ENCODE peak calls at places on chromosomes 11 and 22, in five cellular contexts. U, B, C, Q and I are unnamed samples.

GRCh38 chr11:19827399-19828135 is 114.9 kb downstream of the NAV2 start:
- DNase-seq in Q (no peak), C (no peak), B (no peak), U (no peak), I (no peak)

GRCh38 chr11:105282658-105283057 is 143.1 kb upstream of the CARD18 start:
- DNase-seq in Q (no peak), B (no peak), U (no peak), C (no peak), I (no peak)

GRCh38 chr11:131582021-131582531 is 211.7 kb downstream of the NTM start:
- DNase-seq in Q (no peak), C (no peak), B (no peak), U (no peak), I (no peak)

GRCh38 chr11:14318581-14318981 is 40.4 kb downstream of the RRAS2 start:
- DNase-seq in B (no peak), C (no peak), Q (peak), U (no peak), I (no peak)

GRCh38 chr22:42711895-42712837 is 8.5 kb downstream of the A4GALT start:
- DNase-seq in B (no peak), C (peak), Q (no peak), U (peak), I (peak)

GRCh38 chr22:43820671-43821305 is 8.7 kb upstream of the EFCAB6 start:
- DNase-seq in C (no peak), Q (no peak), B (no peak), U (no peak), I (no peak)

GRCh38 chr22:37214431-37215025 is 2.3 kb upstream of the SSTR3 start:
- DNase-seq in Q (no peak), B (no peak), U (no peak), C (no peak), I (peak)

GRCh38 chr11:119417726-119418540 is 5.0 kb downstream of the THY1 start:
- DNase-seq in U (no peak), B (no peak), C (no peak), Q (peak), I (no peak)

GRCh38 chr11:44992181-44992582 is 41.5 kb upstream of the TP53I11 start:
- DNase-seq in Q (no peak), C (peak), U (no peak), B (no peak), I (no peak)

GRCh38 chr11:93645938-93646337 is 15.5 kb upstream of the CEP295 start:
- DNase-seq in B (no peak), U (no peak), C (no peak), Q (no peak), I (no peak)

GRCh38 chr22:38599466-38599865 is 29.5 kb upstream of the DMC1 start:
- DNase-seq in Q (no peak), B (no peak), U (no peak), C (no peak), I (no peak)

GRCh38 chr11:93515438-93515837 is 27.8 kb downstream of the SMCO4 start:
- DNase-seq in U (no peak), C (no peak), B (no peak), Q (no peak), I (no peak)

GRCh38 chr11:131483877-131484276 is 113.5 kb downstream of the NTM start:
- DNase-seq in U (no peak), C (no peak), B (no peak), Q (no peak), I (no peak)

GRCh38 chr11:7637447-7638157 is 35.7 kb downstream of the CYB5R2 start:
- DNase-seq in C (peak), Q (peak), B (no peak), U (no peak), I (no peak)

GRCh38 chr11:12606597-12606996 is 67.6 kb upstream of the TEAD1 start:
- DNase-seq in B (no peak), Q (peak), C (no peak), U (no peak), I (no peak)

GRCh38 chr11:121145826-121146225 is 44.8 kb downstream of the TECTA start:
- DNase-seq in U (no peak), B (no peak), C (no peak), Q (no peak), I (no peak)

GRCh38 chr11:69305885-69306540 is 12.1 kb downstream of the MYEOV start:
- DNase-seq in Q (no peak), B (no peak), U (peak), C (no peak), I (no peak)
- TF ChIP-seq POLR2A in Q (no peak), B (no peak), U (no peak), C (no peak), I (no peak)

DNA sequence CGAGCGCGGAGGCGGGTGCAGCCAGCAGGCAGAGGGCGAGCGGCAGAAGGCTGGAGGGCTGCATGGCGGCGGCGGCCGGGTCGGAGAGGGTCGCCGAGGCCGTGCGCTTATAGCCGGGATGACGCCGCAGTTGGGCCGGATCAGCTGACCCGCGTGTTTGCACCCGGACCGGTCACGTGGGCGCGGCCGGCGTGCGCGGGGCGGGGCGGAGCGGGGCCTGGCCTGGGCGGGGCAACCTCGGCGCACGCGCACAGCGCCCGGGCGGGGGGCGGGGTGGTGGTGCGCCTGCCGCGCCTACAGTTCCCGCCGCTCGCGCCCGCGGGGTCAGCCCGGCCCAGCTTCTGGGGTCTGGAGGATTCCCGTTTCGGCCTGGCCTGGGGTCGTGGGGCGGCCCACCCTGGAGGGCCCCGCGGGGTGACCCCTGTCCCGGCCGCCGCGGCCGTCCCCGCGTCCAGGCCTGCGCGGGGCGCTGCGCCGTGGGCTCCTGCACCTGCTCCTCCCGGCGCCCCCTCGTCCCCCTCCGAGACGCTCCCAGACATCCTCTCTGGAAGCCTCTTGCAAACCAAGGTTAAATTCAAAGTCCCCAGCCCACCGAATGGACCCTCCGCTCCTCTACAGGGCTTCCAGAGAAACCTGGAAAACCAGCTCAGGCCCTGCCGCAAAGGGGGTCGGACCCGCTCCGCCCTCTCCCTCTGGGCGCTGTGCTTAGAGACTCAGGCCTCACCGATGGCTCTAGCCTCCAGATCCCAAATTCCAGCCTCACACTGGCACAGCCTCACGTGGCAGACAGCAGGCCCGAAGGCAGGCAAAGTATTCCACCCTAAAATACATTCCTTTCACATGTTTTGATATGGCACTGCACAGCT is at the start of gene CTSD:
- DNase-seq in B (peak), U (peak), Q (peak), C (peak), I (peak)
- TF ChIP-seq POLR2A in B (no peak), U (no peak), Q (no peak), C (peak), I (no peak)

GRCh38 chr22:29385748-29386147 is 2.6 kb downstream of the AP1B1 start:
- DNase-seq in B (no peak), C (no peak), Q (no peak), U (no peak), I (peak)

GRCh38 chr22:29390270-29390669 is 1.9 kb upstream of the AP1B1 start:
- DNase-seq in U (no peak), Q (no peak), C (no peak), B (no peak), I (no peak)

GRCh38 chr22:29385305-29385704 is 3.1 kb downstream of the AP1B1 start:
- DNase-seq in B (no peak), U (no peak), C (no peak), Q (no peak), I (no peak)

GRCh38 chr22:29388759-29389090 is 355 bp upstream of the AP1B1 start:
- DNase-seq in U (no peak), C (no peak), B (no peak), Q (no peak), I (no peak)

DNA sequence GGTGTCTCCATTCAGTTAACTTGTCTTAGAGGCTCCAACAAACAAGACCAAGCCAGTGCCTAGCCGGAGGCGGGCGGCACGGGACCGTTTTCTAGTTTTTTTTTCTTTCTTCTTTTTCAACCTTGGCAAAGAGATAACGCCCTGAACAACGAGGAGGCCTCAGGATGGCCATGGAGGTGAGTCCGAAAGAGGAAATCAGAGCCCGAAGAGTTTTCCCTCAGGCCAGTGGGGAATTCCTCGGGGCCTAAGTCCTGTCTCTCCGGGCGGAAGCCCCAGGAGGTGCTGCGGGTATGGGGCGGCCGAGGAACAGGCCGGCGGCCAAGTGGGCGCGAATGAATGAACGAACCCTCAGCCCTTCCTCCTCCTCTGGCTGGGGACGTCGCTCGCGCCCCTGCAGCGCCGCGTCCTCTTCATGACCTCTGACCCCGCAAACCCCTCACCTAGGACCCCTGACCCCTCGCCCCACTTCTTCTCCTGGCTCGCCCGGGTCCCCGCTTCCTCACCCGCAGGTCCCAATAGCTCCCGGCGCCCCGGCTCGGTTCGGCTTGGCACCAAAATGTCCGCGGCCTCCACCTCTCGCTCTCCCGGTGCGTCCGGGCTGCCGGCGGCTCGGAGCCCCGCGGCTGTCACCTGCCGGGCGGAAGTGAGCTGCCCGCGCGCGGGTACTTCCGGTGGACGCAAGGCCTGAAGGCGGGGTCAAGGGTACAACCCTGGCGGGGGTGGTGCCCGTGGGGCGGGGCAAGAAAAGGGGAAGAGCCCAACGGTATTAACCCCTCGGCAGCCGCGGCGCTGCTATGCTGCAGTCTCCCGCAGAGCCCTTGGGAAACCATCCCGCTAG is at the start of gene AP1B1:
- DNase-seq in C (peak), Q (peak), B (peak), U (peak), I (peak)
- TF ChIP-seq POLR2A in C (peak), Q (no peak), B (no peak), U (peak), I (no peak)

DNA sequence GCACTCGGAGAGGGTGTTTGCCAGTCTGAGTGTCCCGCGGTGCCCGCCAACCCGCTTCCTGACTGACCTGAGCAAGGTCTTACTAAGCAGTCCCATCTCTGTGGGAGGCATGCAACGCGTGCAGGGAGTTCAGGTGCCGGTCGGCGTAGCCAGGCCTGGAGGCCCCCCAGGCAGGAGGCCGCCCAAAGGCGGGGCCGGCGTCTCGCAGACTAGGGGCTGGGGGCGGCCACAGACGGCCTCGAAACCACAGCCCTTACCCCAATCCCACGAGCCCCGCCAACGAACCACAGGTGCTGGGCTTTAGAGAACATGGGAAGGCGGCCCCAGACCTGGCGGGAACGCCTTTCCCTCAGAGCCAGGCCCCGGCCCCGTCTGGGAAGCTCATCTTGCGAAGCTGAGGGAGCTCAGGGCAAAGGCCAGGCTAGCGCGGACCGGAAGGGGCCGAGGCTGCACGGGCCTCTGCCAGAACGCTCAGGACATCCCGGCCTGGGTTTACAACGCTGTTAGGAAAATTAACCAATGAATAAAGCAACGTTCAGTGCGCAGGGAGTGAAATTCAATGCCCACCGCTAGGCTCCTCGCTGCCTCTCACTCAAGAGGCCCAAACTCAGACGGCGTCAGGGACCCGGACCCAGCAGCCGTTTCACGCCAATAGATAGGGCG is 2.1 kb upstream of the MTFP1 start:
- DNase-seq in C (no peak), Q (no peak), B (peak), U (peak), I (peak)
- TF ChIP-seq POLR2A in C (peak), Q (peak), B (peak), U (peak), I (no peak)

GRCh38 chr11:79544324-79544723 is 103.5 kb upstream of the TENM4 start:
- DNase-seq in C (no peak), B (no peak), Q (no peak), U (no peak), I (no peak)

GRCh38 chr11:79535606-79536005 is 94.8 kb upstream of the TENM4 start:
- DNase-seq in B (no peak), C (no peak), U (no peak), Q (no peak), I (no peak)

GRCh38 chr11:79536155-79536917 is 95.5 kb upstream of the TENM4 start:
- DNase-seq in B (no peak), C (no peak), U (no peak), Q (no peak), I (no peak)

GRCh38 chr11:79543101-79543500 is 102.3 kb upstream of the TENM4 start:
- DNase-seq in C (no peak), Q (no peak), U (no peak), B (no peak), I (no peak)

DNA sequence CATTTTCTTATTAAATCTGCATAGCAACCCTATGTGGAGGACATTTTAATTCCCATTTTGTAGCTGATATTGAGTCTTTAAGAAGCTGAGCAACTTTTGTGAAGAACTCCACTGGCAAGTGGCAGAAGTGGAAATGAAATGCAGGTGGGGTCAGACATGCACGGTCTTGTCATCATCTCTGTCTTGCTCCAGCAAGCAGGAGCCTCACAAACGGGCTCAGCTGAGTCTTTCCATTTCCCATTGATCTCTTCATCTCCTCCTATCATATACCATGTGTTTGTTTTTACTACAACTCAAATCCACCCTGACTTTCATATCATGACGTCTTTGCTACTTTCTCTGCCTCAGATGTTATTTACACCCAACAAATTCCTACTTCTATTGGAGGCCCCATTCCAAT is 97.9 kb upstream of the TENM4 start:
- DNase-seq in B (no peak), C (no peak), U (no peak), Q (no peak), I (no peak)
- TF ChIP-seq POLR2A in B (no peak), C (no peak), U (no peak), Q (no peak), I (no peak)

DNA sequence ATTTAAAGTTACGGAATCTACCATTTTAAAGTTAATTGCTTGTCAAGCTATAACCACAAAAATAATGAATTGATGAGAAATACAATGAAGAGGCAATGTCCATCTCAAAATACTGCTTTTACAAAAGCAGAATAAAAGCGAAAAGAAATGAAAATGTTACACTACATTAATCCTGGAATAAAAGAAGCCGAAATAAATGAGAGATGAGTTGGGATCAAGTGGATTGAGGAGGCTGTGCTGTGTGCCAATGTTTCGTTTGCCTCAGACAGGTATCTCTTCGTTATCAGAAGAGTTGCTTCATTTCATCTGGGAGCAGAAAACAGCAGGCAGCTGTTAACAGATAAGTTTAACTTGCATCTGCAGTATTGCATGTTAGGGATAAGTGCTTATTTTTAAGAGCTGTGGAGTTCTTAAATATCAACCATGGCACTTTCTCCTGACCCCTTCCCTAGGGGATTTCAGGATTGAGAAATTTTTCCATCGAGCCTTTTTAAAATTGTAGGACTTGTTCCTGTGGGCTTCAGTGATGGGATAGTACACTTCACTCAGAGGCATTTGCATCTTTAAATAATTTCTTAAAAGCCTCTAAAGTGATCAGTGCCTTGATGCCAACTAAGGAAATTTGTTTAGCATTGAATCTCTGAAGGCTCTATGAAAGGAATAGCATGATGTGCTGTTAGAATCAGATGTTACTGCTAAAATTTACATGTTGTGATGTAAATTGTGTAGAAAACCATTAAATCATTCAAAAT is 4.2 kb downstream of the MALAT1 start:
- DNase-seq in B (peak), U (peak), C (peak), Q (peak), I (no peak)
- TF ChIP-seq POLR2A in B (peak), U (peak), C (peak), Q (no peak), I (no peak)

DNA sequence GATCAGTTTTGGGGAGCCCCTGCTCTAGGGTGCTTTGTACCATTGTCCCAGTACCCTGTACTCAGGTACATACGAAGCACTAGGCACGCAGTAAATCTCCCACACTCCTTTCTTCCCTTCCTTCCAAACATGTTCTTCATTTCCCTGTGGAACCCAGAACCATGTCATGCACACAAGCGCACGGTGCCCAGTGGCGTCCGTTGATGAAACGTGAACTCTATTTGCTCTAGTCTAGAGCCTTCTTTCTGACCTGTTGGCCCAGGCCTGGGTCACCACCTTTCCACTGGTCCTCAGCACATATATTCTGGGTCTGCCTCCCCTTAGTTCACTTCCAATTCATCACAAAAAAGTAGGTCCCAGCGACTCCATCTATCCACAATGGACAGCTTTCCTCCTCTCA is 7.0 kb downstream of the USH1C start:
- DNase-seq in U (no peak), C (no peak), Q (no peak), B (no peak), I (peak)
- TF ChIP-seq POLR2A in U (no peak), C (no peak), Q (no peak), B (no peak), I (no peak)